ENCODE peak calls at places on chromosome 13, in four cellular contexts. One of them, this sample, is unnamed.

GRCh38 chr13:24274452-24274971 is 34.9 kb upstream of the C1QTNF9 start:
- DNase-seq in activated T-helper 9 cell treated with anti-CD3 and anti-CD28 coated beads, Interleukin-2, amount 50 U/mL, for 16 hours: peak
- DNase-seq in neural progenitor cell: no peak
- DNase-seq in activated T-cell treated with anti-CD3 and anti-CD28 coated beads for 1 hour: peak
- DNase-seq in this sample: peak

GRCh38 chr13:32032780-32033179 is 1.2 kb downstream of the FRY start:
- DNase-seq in neural progenitor cell: no peak
- DNase-seq in activated T-cell treated with anti-CD3 and anti-CD28 coated beads for 1 hour: no peak
- DNase-seq in activated T-helper 9 cell treated with anti-CD3 and anti-CD28 coated beads, Interleukin-2, amount 50 U/mL, for 16 hours: no peak
- DNase-seq in this sample: no peak

GRCh38 chr13:44103721-44104490 is 224.2 kb downstream of the LACC1 start:
- DNase-seq in activated T-cell treated with anti-CD3 and anti-CD28 coated beads for 1 hour: no peak
- DNase-seq in neural progenitor cell: no peak
- DNase-seq in activated T-helper 9 cell treated with anti-CD3 and anti-CD28 coated beads, Interleukin-2, amount 50 U/mL, for 16 hours: no peak
- DNase-seq in this sample: no peak

GRCh38 chr13:50450279-50450678 is 393.2 kb downstream of the DLEU7 start:
- DNase-seq in neural progenitor cell: no peak
- DNase-seq in activated T-helper 9 cell treated with anti-CD3 and anti-CD28 coated beads, Interleukin-2, amount 50 U/mL, for 16 hours: no peak
- DNase-seq in activated T-cell treated with anti-CD3 and anti-CD28 coated beads for 1 hour: no peak
- DNase-seq in this sample: no peak

GRCh38 chr13:47287291-47287751 is 390.5 kb upstream of the HTR2A start:
- DNase-seq in activated T-cell treated with anti-CD3 and anti-CD28 coated beads for 1 hour: no peak
- DNase-seq in neural progenitor cell: no peak
- DNase-seq in activated T-helper 9 cell treated with anti-CD3 and anti-CD28 coated beads, Interleukin-2, amount 50 U/mL, for 16 hours: no peak
- DNase-seq in this sample: no peak

GRCh38 chr13:18628428-18628827 is 553.2 kb downstream of the TUBA3C start:
- DNase-seq in activated T-helper 9 cell treated with anti-CD3 and anti-CD28 coated beads, Interleukin-2, amount 50 U/mL, for 16 hours: no peak
- DNase-seq in activated T-cell treated with anti-CD3 and anti-CD28 coated beads for 1 hour: no peak
- DNase-seq in neural progenitor cell: no peak
- DNase-seq in this sample: no peak

GRCh38 chr13:74037762-74038161 is 96.4 kb downstream of the KLF12 start:
- DNase-seq in neural progenitor cell: no peak
- DNase-seq in activated T-cell treated with anti-CD3 and anti-CD28 coated beads for 1 hour: no peak
- DNase-seq in activated T-helper 9 cell treated with anti-CD3 and anti-CD28 coated beads, Interleukin-2, amount 50 U/mL, for 16 hours: no peak
- DNase-seq in this sample: no peak

GRCh38 chr13:40756042-40756441 is 14.9 kb downstream of the MRPS31 start:
- DNase-seq in neural progenitor cell: no peak
- DNase-seq in activated T-helper 9 cell treated with anti-CD3 and anti-CD28 coated beads, Interleukin-2, amount 50 U/mL, for 16 hours: no peak
- DNase-seq in activated T-cell treated with anti-CD3 and anti-CD28 coated beads for 1 hour: no peak
- DNase-seq in this sample: no peak

GRCh38 chr13:56909896-56910600 is 230.7 kb upstream of the PRR20A start:
- DNase-seq in activated T-cell treated with anti-CD3 and anti-CD28 coated beads for 1 hour: no peak
- DNase-seq in activated T-helper 9 cell treated with anti-CD3 and anti-CD28 coated beads, Interleukin-2, amount 50 U/mL, for 16 hours: no peak
- DNase-seq in neural progenitor cell: no peak
- DNase-seq in this sample: no peak

GRCh38 chr13:102650444-102650843 is 44.4 kb downstream of the METTL21C start:
- DNase-seq in neural progenitor cell: no peak
- DNase-seq in activated T-helper 9 cell treated with anti-CD3 and anti-CD28 coated beads, Interleukin-2, amount 50 U/mL, for 16 hours: no peak
- DNase-seq in activated T-cell treated with anti-CD3 and anti-CD28 coated beads for 1 hour: no peak
- DNase-seq in this sample: no peak

GRCh38 chr13:109330941-109331340 is 455.4 kb downstream of the IRS2 start:
- DNase-seq in activated T-helper 9 cell treated with anti-CD3 and anti-CD28 coated beads, Interleukin-2, amount 50 U/mL, for 16 hours: no peak
- DNase-seq in neural progenitor cell: no peak
- DNase-seq in activated T-cell treated with anti-CD3 and anti-CD28 coated beads for 1 hour: no peak
- DNase-seq in this sample: no peak

GRCh38 chr13:45055198-45055901 is 65.0 kb upstream of the GTF2F2 start:
- DNase-seq in neural progenitor cell: no peak
- DNase-seq in activated T-helper 9 cell treated with anti-CD3 and anti-CD28 coated beads, Interleukin-2, amount 50 U/mL, for 16 hours: peak
- DNase-seq in activated T-cell treated with anti-CD3 and anti-CD28 coated beads for 1 hour: no peak
- DNase-seq in this sample: no peak

GRCh38 chr13:31264146-31264545 is 64.4 kb downstream of the B3GLCT start:
- DNase-seq in activated T-cell treated with anti-CD3 and anti-CD28 coated beads for 1 hour: no peak
- DNase-seq in activated T-helper 9 cell treated with anti-CD3 and anti-CD28 coated beads, Interleukin-2, amount 50 U/mL, for 16 hours: no peak
- DNase-seq in neural progenitor cell: no peak
- DNase-seq in this sample: no peak